ENCODE peak calls at places on chromosomes 16 and 17, in eight cellular contexts. One of them, this sample, is unnamed.

GRCh38 chr16:89375021-89375420 is 115.3 kb downstream of the ANKRD11 start:
- DNase-seq in PC-3: peak
- DNase-seq in Panc1: no peak
- DNase-seq in tibial nerve: no peak
- DNase-seq in endothelial cell of umbilical vein: no peak
- DNase-seq in foreskin fibroblast: peak
- DNase-seq in IMR-90: peak
- DNase-seq in thoracic aorta: no peak
- DNase-seq in this sample: peak

GRCh38 chr16:9092963-9093477 is 1.6 kb downstream of the HAPSTR1 start:
- DNase-seq in tibial nerve: peak
- DNase-seq in foreskin fibroblast: no peak
- DNase-seq in PC-3: no peak
- DNase-seq in Panc1: no peak
- DNase-seq in IMR-90: no peak
- DNase-seq in endothelial cell of umbilical vein: peak
- DNase-seq in thoracic aorta: no peak
- DNase-seq in this sample: peak

GRCh38 chr17:29005936-29006438 is at the start of gene SEZ6:
- DNase-seq in foreskin fibroblast: peak
- DNase-seq in tibial nerve: peak
- DNase-seq in Panc1: no peak
- DNase-seq in endothelial cell of umbilical vein: peak
- DNase-seq in IMR-90: peak
- DNase-seq in PC-3: peak
- DNase-seq in thoracic aorta: no peak
- DNase-seq in this sample: peak

GRCh38 chr17:8117980-8118768 is at the start of gene ALOXE3:
- DNase-seq in endothelial cell of umbilical vein: peak
- DNase-seq in PC-3: peak
- DNase-seq in foreskin fibroblast: peak
- DNase-seq in Panc1: no peak
- DNase-seq in thoracic aorta: no peak
- DNase-seq in IMR-90: peak
- DNase-seq in tibial nerve: peak
- DNase-seq in this sample: peak

GRCh38 chr16:52066951-52067350 is 480.0 kb downstream of the TOX3 start:
- DNase-seq in Panc1: no peak
- DNase-seq in endothelial cell of umbilical vein: no peak
- DNase-seq in foreskin fibroblast: no peak
- DNase-seq in thoracic aorta: no peak
- DNase-seq in tibial nerve: no peak
- DNase-seq in PC-3: no peak
- DNase-seq in IMR-90: no peak
- DNase-seq in this sample: no peak

GRCh38 chr16:48193846-48194245 is 38.1 kb upstream of the ABCC12 start:
- DNase-seq in Panc1: no peak
- DNase-seq in tibial nerve: no peak
- DNase-seq in IMR-90: no peak
- DNase-seq in thoracic aorta: no peak
- DNase-seq in endothelial cell of umbilical vein: no peak
- DNase-seq in foreskin fibroblast: no peak
- DNase-seq in PC-3: no peak
- DNase-seq in this sample: no peak

GRCh38 chr16:79329967-79330366 is 270.6 kb downstream of the MAF start:
- DNase-seq in thoracic aorta: no peak
- DNase-seq in IMR-90: no peak
- DNase-seq in PC-3: no peak
- DNase-seq in endothelial cell of umbilical vein: no peak
- DNase-seq in Panc1: no peak
- DNase-seq in tibial nerve: no peak
- DNase-seq in foreskin fibroblast: no peak
- DNase-seq in this sample: no peak

GRCh38 chr16:73739049-73739769 is 557.4 kb upstream of the PSMD7 start:
- DNase-seq in Panc1: no peak
- DNase-seq in tibial nerve: no peak
- DNase-seq in PC-3: no peak
- DNase-seq in thoracic aorta: no peak
- DNase-seq in IMR-90: no peak
- DNase-seq in foreskin fibroblast: no peak
- DNase-seq in endothelial cell of umbilical vein: no peak
- DNase-seq in this sample: no peak

DNA sequence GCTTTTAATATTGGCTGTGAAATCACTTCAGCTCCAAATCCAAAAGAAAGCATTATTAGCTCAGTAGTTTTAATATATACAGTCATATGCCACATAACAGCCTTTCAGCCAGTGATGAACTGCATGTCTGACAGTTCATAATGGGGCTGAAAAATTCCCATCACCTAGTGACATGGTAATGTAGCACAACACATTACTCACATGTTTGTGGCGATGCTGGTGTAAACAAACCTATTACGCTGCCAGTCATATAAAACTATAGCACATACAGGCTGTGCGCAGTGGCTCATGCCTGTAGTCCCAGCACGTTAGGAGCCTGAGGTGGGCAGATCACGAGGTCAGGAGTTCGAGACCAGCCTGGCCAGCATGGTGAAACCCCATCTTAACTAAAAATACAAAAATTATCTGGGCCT is 92.2 kb downstream of the TUBD1 start:
- DNase-seq in PC-3: peak
- DNase-seq in thoracic aorta: no peak
- DNase-seq in endothelial cell of umbilical vein: no peak
- DNase-seq in tibial nerve: no peak
- DNase-seq in IMR-90: no peak
- DNase-seq in Panc1: no peak
- DNase-seq in foreskin fibroblast: no peak
- DNase-seq in this sample: peak
- TF ChIP-seq CTCF in PC-3: no peak
- TF ChIP-seq CTCF in thoracic aorta: no peak
- TF ChIP-seq CTCF in endothelial cell of umbilical vein: no peak
- TF ChIP-seq CTCF in tibial nerve: no peak
- TF ChIP-seq CTCF in IMR-90: no peak
- TF ChIP-seq CTCF in Panc1: no peak
- TF ChIP-seq CTCF in foreskin fibroblast: no peak
- TF ChIP-seq CTCF in this sample: no peak

GRCh38 chr17:58532555-58532951 is 18.1 kb upstream of the MTMR4 start:
- DNase-seq in tibial nerve: no peak
- DNase-seq in foreskin fibroblast: no peak
- DNase-seq in Panc1: no peak
- DNase-seq in PC-3: no peak
- DNase-seq in IMR-90: no peak
- DNase-seq in thoracic aorta: no peak
- DNase-seq in endothelial cell of umbilical vein: no peak
- DNase-seq in this sample: no peak

GRCh38 chr17:58533616-58534188 is 19.3 kb upstream of the MTMR4 start:
- DNase-seq in Panc1: no peak
- DNase-seq in thoracic aorta: no peak
- DNase-seq in tibial nerve: no peak
- DNase-seq in endothelial cell of umbilical vein: no peak
- DNase-seq in foreskin fibroblast: no peak
- DNase-seq in IMR-90: no peak
- DNase-seq in PC-3: no peak
- DNase-seq in this sample: no peak

GRCh38 chr17:58531122-58531521 is 16.7 kb upstream of the MTMR4 start:
- DNase-seq in IMR-90: no peak
- DNase-seq in PC-3: no peak
- DNase-seq in tibial nerve: no peak
- DNase-seq in foreskin fibroblast: no peak
- DNase-seq in thoracic aorta: no peak
- DNase-seq in Panc1: no peak
- DNase-seq in endothelial cell of umbilical vein: no peak
- DNase-seq in this sample: no peak

GRCh38 chr17:58530655-58531054 is 16.2 kb upstream of the MTMR4 start:
- DNase-seq in PC-3: no peak
- DNase-seq in Panc1: no peak
- DNase-seq in foreskin fibroblast: no peak
- DNase-seq in tibial nerve: no peak
- DNase-seq in IMR-90: no peak
- DNase-seq in thoracic aorta: no peak
- DNase-seq in endothelial cell of umbilical vein: no peak
- DNase-seq in this sample: no peak

DNA sequence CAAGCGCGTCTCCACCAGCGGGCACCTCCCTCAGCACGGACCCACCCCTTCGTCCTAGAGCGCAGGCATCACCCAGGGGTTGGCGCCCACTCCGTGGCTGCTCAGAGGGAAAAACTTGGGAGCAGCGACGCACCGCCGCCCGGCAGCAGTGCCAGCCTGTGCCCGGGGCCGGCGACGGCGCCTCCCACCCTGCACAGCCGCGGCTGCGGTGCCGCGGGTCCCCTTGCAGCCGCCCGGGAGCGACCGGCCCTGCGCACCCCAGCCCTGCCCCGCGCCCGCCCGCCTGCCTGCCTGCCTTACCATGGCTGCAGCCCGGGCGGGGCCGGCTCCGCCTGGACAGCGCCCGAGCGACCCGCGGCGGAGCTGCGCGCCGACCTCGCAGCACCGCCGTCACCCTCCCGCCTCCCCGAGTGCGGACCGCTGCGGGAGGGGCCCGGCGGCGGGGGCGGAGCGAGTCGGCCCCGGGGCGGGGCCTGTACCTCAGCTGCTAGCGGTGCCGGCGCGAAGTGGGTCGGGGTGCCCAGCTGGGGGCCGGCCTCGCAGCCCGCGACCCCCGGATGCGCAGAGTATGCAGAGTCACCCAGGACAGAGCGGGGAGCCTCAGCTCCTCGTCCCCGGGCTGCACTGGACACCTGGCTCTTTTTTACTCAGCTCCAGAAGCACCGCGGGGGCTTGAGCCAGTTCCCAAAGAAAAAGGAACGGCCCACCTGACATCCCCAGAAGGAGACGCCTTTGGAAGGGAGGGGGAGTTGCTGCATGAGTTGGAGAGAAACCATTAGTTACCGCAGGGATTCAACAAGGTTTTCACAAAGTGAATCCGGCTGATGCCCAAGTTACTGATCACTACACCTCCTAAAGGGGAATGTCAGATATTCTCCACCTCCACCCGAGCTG is 17.5 kb upstream of the MTMR4 start:
- DNase-seq in PC-3: peak
- DNase-seq in thoracic aorta: no peak
- DNase-seq in IMR-90: peak
- DNase-seq in endothelial cell of umbilical vein: peak
- DNase-seq in foreskin fibroblast: peak
- DNase-seq in Panc1: no peak
- DNase-seq in tibial nerve: no peak
- DNase-seq in this sample: peak
- H3K4me3 ChIP-seq in PC-3: peak
- H3K4me3 ChIP-seq in thoracic aorta: peak
- H3K4me3 ChIP-seq in IMR-90: peak
- H3K4me3 ChIP-seq in endothelial cell of umbilical vein: peak
- H3K4me3 ChIP-seq in foreskin fibroblast: peak
- H3K4me3 ChIP-seq in Panc1: peak
- H3K4me3 ChIP-seq in tibial nerve: peak
- H3K4me3 ChIP-seq in this sample: peak

GRCh38 chr17:10352866-10353265 is 19.9 kb downstream of the MYH13 start:
- DNase-seq in thoracic aorta: no peak
- DNase-seq in foreskin fibroblast: no peak
- DNase-seq in endothelial cell of umbilical vein: no peak
- DNase-seq in Panc1: no peak
- DNase-seq in tibial nerve: no peak
- DNase-seq in PC-3: no peak
- DNase-seq in IMR-90: no peak
- DNase-seq in this sample: no peak

DNA sequence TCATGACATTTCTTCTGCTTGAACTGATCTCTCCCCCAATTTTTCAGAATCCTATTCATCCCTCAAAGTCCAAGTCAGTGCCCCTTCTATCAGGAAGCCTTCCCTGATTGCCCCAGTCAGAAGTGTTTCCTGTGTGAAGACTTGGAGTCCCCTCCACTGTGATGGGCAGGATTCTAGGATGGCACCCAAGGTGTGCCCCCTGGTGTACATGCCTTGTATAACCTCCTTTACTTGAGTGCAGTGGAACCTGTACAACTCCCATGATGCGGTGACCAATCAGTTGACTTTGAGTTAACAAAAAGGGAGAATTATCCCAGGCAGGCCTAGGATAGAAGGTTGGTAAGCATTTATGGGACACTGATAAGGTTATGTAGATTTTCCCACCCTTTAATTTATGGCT is 23.4 kb downstream of the MYH13 start:
- DNase-seq in thoracic aorta: no peak
- DNase-seq in foreskin fibroblast: no peak
- DNase-seq in PC-3: no peak
- DNase-seq in tibial nerve: no peak
- DNase-seq in endothelial cell of umbilical vein: no peak
- DNase-seq in Panc1: no peak
- DNase-seq in IMR-90: no peak
- DNase-seq in this sample: no peak
- TF ChIP-seq CTCF in thoracic aorta: no peak
- TF ChIP-seq CTCF in foreskin fibroblast: peak
- TF ChIP-seq CTCF in PC-3: no peak
- TF ChIP-seq CTCF in tibial nerve: no peak
- TF ChIP-seq CTCF in endothelial cell of umbilical vein: no peak
- TF ChIP-seq CTCF in Panc1: peak
- TF ChIP-seq CTCF in IMR-90: no peak
- TF ChIP-seq CTCF in this sample: peak

GRCh38 chr17:64341181-64341580 is 49.5 kb downstream of the PECAM1 start:
- DNase-seq in endothelial cell of umbilical vein: no peak
- DNase-seq in Panc1: no peak
- DNase-seq in thoracic aorta: no peak
- DNase-seq in foreskin fibroblast: no peak
- DNase-seq in IMR-90: no peak
- DNase-seq in PC-3: no peak
- DNase-seq in tibial nerve: no peak
- DNase-seq in this sample: no peak
- H3K4me3 ChIP-seq in endothelial cell of umbilical vein: no peak
- H3K4me3 ChIP-seq in Panc1: no peak
- H3K4me3 ChIP-seq in thoracic aorta: no peak
- H3K4me3 ChIP-seq in foreskin fibroblast: no peak
- H3K4me3 ChIP-seq in IMR-90: no peak
- H3K4me3 ChIP-seq in PC-3: no peak
- H3K4me3 ChIP-seq in tibial nerve: no peak
- H3K4me3 ChIP-seq in this sample: no peak

GRCh38 chr17:41304091-41304490 is 1.4 kb upstream of the KRTAP29-1 start:
- DNase-seq in thoracic aorta: no peak
- DNase-seq in PC-3: no peak
- DNase-seq in Panc1: no peak
- DNase-seq in endothelial cell of umbilical vein: no peak
- DNase-seq in foreskin fibroblast: no peak
- DNase-seq in IMR-90: no peak
- DNase-seq in tibial nerve: no peak
- DNase-seq in this sample: no peak

GRCh38 chr17:41302981-41303380 is 330 bp upstream of the KRTAP29-1 start:
- DNase-seq in PC-3: no peak
- DNase-seq in IMR-90: no peak
- DNase-seq in tibial nerve: no peak
- DNase-seq in foreskin fibroblast: no peak
- DNase-seq in endothelial cell of umbilical vein: no peak
- DNase-seq in thoracic aorta: no peak
- DNase-seq in Panc1: no peak
- DNase-seq in this sample: no peak

GRCh38 chr17:41301204-41301790 is 1.4 kb downstream of the KRTAP29-1 start:
- DNase-seq in PC-3: no peak
- DNase-seq in Panc1: no peak
- DNase-seq in endothelial cell of umbilical vein: no peak
- DNase-seq in IMR-90: no peak
- DNase-seq in tibial nerve: no peak
- DNase-seq in foreskin fibroblast: no peak
- DNase-seq in thoracic aorta: no peak
- DNase-seq in this sample: no peak

GRCh38 chr17:41301916-41302901 is at the start of gene KRTAP29-1:
- DNase-seq in PC-3: no peak
- DNase-seq in foreskin fibroblast: no peak
- DNase-seq in thoracic aorta: no peak
- DNase-seq in Panc1: no peak
- DNase-seq in IMR-90: no peak
- DNase-seq in tibial nerve: no peak
- DNase-seq in endothelial cell of umbilical vein: no peak
- DNase-seq in this sample: no peak

GRCh38 chr17:41298458-41299135 is 4.1 kb downstream of the KRTAP29-1 start:
- DNase-seq in IMR-90: no peak
- DNase-seq in tibial nerve: no peak
- DNase-seq in thoracic aorta: no peak
- DNase-seq in Panc1: no peak
- DNase-seq in endothelial cell of umbilical vein: no peak
- DNase-seq in foreskin fibroblast: no peak
- DNase-seq in PC-3: no peak
- DNase-seq in this sample: no peak
- TF ChIP-seq CTCF in IMR-90: no peak
- TF ChIP-seq CTCF in tibial nerve: no peak
- TF ChIP-seq CTCF in thoracic aorta: no peak
- TF ChIP-seq CTCF in Panc1: no peak
- TF ChIP-seq CTCF in endothelial cell of umbilical vein: no peak
- TF ChIP-seq CTCF in foreskin fibroblast: no peak
- TF ChIP-seq CTCF in PC-3: no peak
- TF ChIP-seq CTCF in this sample: no peak

This sample was measured in fibroblast of villous mesenchyme.